ENCODE peak calls at places on chromosomes 2 and 18, in ten cellular contexts. F is breast epithelium; T is AG08396; C is right atrium auricular region; A is kidney; P is progenitor cell of endocrine pancreas; Z is K562; H is trophoblast cell; X is CD4-positive, CD25-positive, alpha-beta regulatory T cell; I is AG10803. O is an unnamed sample.

GRCh38 chr2:164811826-164812225 is 29.8 kb downstream of the COBLL1 start:
- DNase-seq in X (no peak), C (no peak), F (no peak), T (no peak), A (no peak), H (no peak), I (no peak), P (no peak), Z (no peak), O (no peak)

GRCh38 chr2:10043256-10043905 is at the start of gene KLF11:
- DNase-seq in A (peak), F (peak), H (peak), Z (peak), X (peak), P (peak), T (peak), I (peak), C (peak), O (no peak)

GRCh38 chr2:203083328-203083727 is 68.7 kb downstream of the NBEAL1 start:
- DNase-seq in H (no peak), C (no peak), T (no peak), I (no peak), P (no peak), Z (no peak), A (no peak), X (no peak), F (no peak), O (no peak)

GRCh38 chr2:101815739-101816391 is 118.4 kb downstream of the MAP4K4 start:
- DNase-seq in H (no peak), I (peak), T (no peak), P (no peak), C (no peak), X (no peak), Z (no peak), F (no peak), A (no peak), O (no peak)

GRCh38 chr2:151114934-151115333 is 146.7 kb downstream of the RBM43 start:
- DNase-seq in Z (no peak), C (no peak), H (no peak), P (no peak), F (no peak), T (peak), A (no peak), X (no peak), I (peak), O (no peak)

GRCh38 chr2:122859260-122859659 is 1103.8 kb downstream of the TSN start:
- DNase-seq in A (no peak), P (no peak), F (no peak), T (no peak), H (no peak), C (no peak), X (no peak), I (no peak), Z (no peak), O (no peak)

GRCh38 chr18:73879771-73880170 is 267.9 kb downstream of the FBXO15 start:
- DNase-seq in Z (no peak), C (no peak), A (no peak), I (peak), H (peak), T (no peak), F (no peak), X (no peak), P (no peak), O (no peak)

GRCh38 chr2:36564377-36564930 is 33.5 kb downstream of the FEZ2 start:
- DNase-seq in P (no peak), A (no peak), T (no peak), X (no peak), F (no peak), I (no peak), H (peak), Z (no peak), C (no peak), O (no peak)

GRCh38 chr18:63292844-63293683 is 26.5 kb downstream of the BCL2 start:
- DNase-seq in C (peak), F (no peak), H (no peak), A (no peak), T (no peak), Z (no peak), P (no peak), I (no peak), X (peak), O (no peak)

GRCh38 chr2:165018207-165018606 is 62.9 kb upstream of the SLC38A11 start:
- DNase-seq in F (no peak), I (no peak), X (no peak), A (no peak), P (no peak), T (no peak), Z (no peak), C (no peak), H (no peak), O (no peak)

GRCh38 chr2:25383806-25384205 is 42.1 kb upstream of the DNMT3A start:
- DNase-seq in C (no peak), T (no peak), H (no peak), A (peak), I (no peak), X (no peak), Z (no peak), F (peak), P (no peak), O (no peak)

GRCh38 chr2:54538537-54538936 is 82.4 kb downstream of the SPTBN1 start:
- DNase-seq in H (peak), T (no peak), F (no peak), P (no peak), I (no peak), Z (no peak), X (no peak), C (no peak), A (no peak), O (no peak)

GRCh38 chr2:64488050-64488974 is 34.4 kb downstream of the LGALSL start:
- DNase-seq in T (peak), A (no peak), I (peak), C (peak), Z (peak), X (peak), H (peak), F (peak), P (peak), O (no peak)

GRCh38 chr2:204373942-204374341 is 171.3 kb upstream of the PARD3B start:
- DNase-seq in A (no peak), X (no peak), H (no peak), T (no peak), F (no peak), Z (no peak), P (no peak), C (no peak), I (no peak), O (no peak)

GRCh38 chr2:234412726-234413125 is 84.2 kb downstream of the ARL4C start:
- DNase-seq in F (no peak), X (no peak), H (no peak), A (no peak), C (no peak), P (no peak), Z (no peak), I (peak), T (no peak), O (no peak)

GRCh38 chr2:99818842-99819241 is 323.5 kb downstream of the AFF3 start:
- DNase-seq in T (no peak), H (no peak), X (peak), C (no peak), F (no peak), I (no peak), Z (no peak), P (no peak), A (no peak), O (no peak)

GRCh38 chr2:98043101-98043500 is 43.9 kb upstream of the VWA3B start:
- DNase-seq in P (no peak), A (no peak), X (no peak), C (no peak), Z (no peak), H (no peak), F (no peak), T (no peak), I (no peak), O (no peak)

GRCh38 chr2:8405334-8405733 is 276.5 kb upstream of the ID2 start:
- DNase-seq in T (no peak), A (no peak), H (no peak), F (no peak), C (no peak), P (no peak), I (no peak), X (no peak), Z (no peak), O (no peak)

GRCh38 chr2:239824051-239824694 is 201.0 kb downstream of the NDUFA10 start:
- DNase-seq in Z (peak), A (peak), X (peak), T (no peak), P (peak), C (peak), F (peak), H (peak), I (no peak), O (no peak)

GRCh38 chr2:1055014-1055595 is 104.5 kb downstream of the SNTG2 start:
- DNase-seq in Z (no peak), T (peak), F (no peak), P (no peak), H (peak), X (no peak), A (no peak), C (no peak), I (peak), O (peak)

GRCh38 chr18:78480531-78481054 is 499.0 kb upstream of the SALL3 start:
- DNase-seq in C (no peak), H (no peak), P (no peak), I (no peak), X (no peak), Z (no peak), T (no peak), F (no peak), A (no peak), O (no peak)

GRCh38 chr2:4745596-4745995 is 946.6 kb upstream of the SOX11 start:
- DNase-seq in Z (no peak), T (no peak), H (no peak), C (no peak), A (peak), X (no peak), I (no peak), P (no peak), F (no peak), O (no peak)

GRCh38 chr2:227939271-227940027 is 68.0 kb downstream of the DAW1 start:
- DNase-seq in T (peak), F (no peak), C (no peak), H (peak), I (peak), A (no peak), X (peak), Z (peak), P (no peak), O (no peak)

GRCh38 chr2:22601007-22601406 is 784.0 kb upstream of the KLHL29 start:
- DNase-seq in T (no peak), A (no peak), F (no peak), Z (no peak), X (no peak), P (no peak), C (no peak), I (no peak), H (no peak), O (no peak)

GRCh38 chr2:96138146-96139145 is at the start of gene ASTL:
- DNase-seq in X (peak), F (peak), Z (peak), C (no peak), I (peak), T (peak), A (peak), H (peak), P (peak), O (no peak)

GRCh38 chr18:12282436-12283039 is 25.5 kb upstream of the TUBB6 start:
- DNase-seq in A (no peak), I (peak), Z (no peak), F (no peak), X (no peak), T (peak), P (no peak), H (peak), C (no peak), O (peak)

GRCh38 chr18:55997156-55997561 is 409.2 kb upstream of the TCF4 start:
- DNase-seq in A (no peak), I (peak), T (no peak), H (no peak), C (no peak), X (no peak), Z (no peak), F (no peak), P (no peak), O (no peak)

GRCh38 chr2:237935740-237936452 is 30.9 kb upstream of the UBE2F start:
- DNase-seq in T (no peak), C (no peak), P (no peak), H (peak), Z (no peak), A (no peak), F (no peak), X (no peak), I (no peak), O (no peak)

GRCh38 chr18:69216390-69216789 is 184.3 kb upstream of the DOK6 start:
- DNase-seq in C (no peak), X (no peak), Z (no peak), I (no peak), A (no peak), T (no peak), F (no peak), H (no peak), P (no peak), O (no peak)

GRCh38 chr2:210072493-210072892 is 70.1 kb downstream of the RPE start:
- DNase-seq in P (no peak), A (no peak), I (no peak), F (no peak), T (no peak), H (no peak), Z (no peak), X (no peak), C (no peak), O (no peak)

GRCh38 chr2:106886916-106887758 is 1.2 kb upstream of the ST6GAL2 start:
- DNase-seq in A (peak), H (peak), I (no peak), F (peak), C (no peak), Z (no peak), X (peak), P (peak), T (peak), O (no peak)